ENCODE peak calls at places on chromosomes 6 and 20, in eight cellular contexts. C is stimulated activated naive B cell treated with anti-CD40 and anti-IgM and Interleukin-4, amounts not matched to agents 10 μg/mL and 1 μg/mL and 100 μg/mL, for 72 hours; B is Calu3; W is amygdala; Q is RPMI7951; A is frontal cortex; S is BJ; V is C1 segment of cervical spinal cord. X is an unnamed sample.

GRCh38 chr6:38831865-38832264 is 116.8 kb downstream of the DNAH8 start:
- DNase-seq in Q (no peak), C (no peak), A (no peak), B (no peak), W (no peak), S (no peak), V (no peak), X (no peak)

GRCh38 chr20:62168890-62169435 is 13.9 kb upstream of the MTG2 start:
- DNase-seq in V (no peak), B (no peak), S (no peak), C (no peak), Q (no peak), A (no peak), W (no peak), X (no peak)

GRCh38 chr6:147417954-147418353 is 90.5 kb upstream of the SAMD5 start:
- DNase-seq in B (no peak), A (no peak), Q (no peak), W (no peak), S (no peak), C (no peak), V (no peak), X (no peak)

GRCh38 chr6:42073287-42073686 is 23.0 kb downstream of the TAF8 start:
- DNase-seq in Q (no peak), C (no peak), W (no peak), S (no peak), B (no peak), A (no peak), V (no peak), X (no peak)

GRCh38 chr6:43628392-43629103 is 516 bp downstream of the GTPBP2 start:
- DNase-seq in C (peak; percentile 43), V (no peak), Q (peak; percentile 47), S (no peak), A (peak; percentile 29), W (no peak), B (peak; percentile 79), X (peak; percentile 37)

GRCh38 chr20:26315054-26315453 is 618.4 kb upstream of the ZNF337 start:
- DNase-seq in A (no peak), W (no peak), Q (no peak), B (no peak), S (no peak), C (no peak), V (no peak), X (no peak)

GRCh38 chr20:51384854-51385253 is 157.7 kb downstream of the NFATC2 start:
- DNase-seq in Q (no peak), A (no peak), W (no peak), C (no peak), V (no peak), S (no peak), B (no peak), X (no peak)

GRCh38 chr6:42316390-42316970 is 98.8 kb upstream of the MRPS10 start:
- DNase-seq in B (peak; percentile 75), S (no peak), W (no peak), Q (peak; percentile 87), V (no peak), C (no peak), A (no peak), X (peak; percentile 42)

GRCh38 chr6:141033101-141033500 is 1099.6 kb upstream of the GJE1 start:
- DNase-seq in Q (no peak), W (no peak), A (no peak), V (no peak), B (no peak), S (no peak), C (no peak), X (no peak)

GRCh38 chr6:15346315-15346714 is 100.4 kb downstream of the JARID2 start:
- DNase-seq in A (no peak), B (no peak), W (no peak), S (no peak), C (no peak), Q (peak; percentile 34), V (no peak), X (no peak)

GRCh38 chr6:136582702-136583471 is 32.7 kb upstream of the MAP7 start:
- DNase-seq in W (no peak), S (peak; percentile 83), V (no peak), A (peak; percentile 30), B (no peak), C (no peak), Q (peak; percentile 62), X (no peak)

GRCh38 chr6:50921968-50922367 is 103.3 kb downstream of the TFAP2B start:
- DNase-seq in A (no peak), Q (no peak), S (no peak), W (no peak), B (no peak), C (no peak), V (no peak), X (no peak)

GRCh38 chr20:43915209-43916072 is 789 bp downstream of the TOX2 start:
- DNase-seq in B (no peak), Q (peak; percentile 64), C (peak; percentile 11), A (peak; percentile 37), V (peak; percentile 40), W (no peak), S (no peak), X (no peak)

GRCh38 chr6:109979033-109979921 is 1.2 kb downstream of the GPR6 start:
- DNase-seq in A (no peak), B (no peak), V (no peak), C (no peak), S (no peak), W (no peak), Q (no peak), X (no peak)

GRCh38 chr6:135116566-135116965 is 61.9 kb upstream of the HBS1L start:
- DNase-seq in V (no peak), B (no peak), Q (no peak), A (no peak), W (no peak), S (no peak), C (no peak), X (no peak)

GRCh38 chr6:34236423-34237315 is at the start of gene HMGA1:
- DNase-seq in W (peak; percentile 63), Q (peak; percentile 89), B (peak; percentile 98), V (peak; percentile 80), S (no peak), C (peak; percentile 84), A (peak; percentile 96), X (peak; percentile 87)

GRCh38 chr6:109279628-109280027 is 102.6 kb downstream of the CD164 start:
- DNase-seq in S (no peak), A (no peak), Q (no peak), C (no peak), V (no peak), W (no peak), B (no peak), X (no peak)

GRCh38 chr6:159107451-159108260 is 61.5 kb upstream of the FNDC1 start:
- DNase-seq in A (no peak), V (no peak), B (no peak), Q (peak; percentile 7), S (no peak), C (no peak), W (no peak), X (no peak)

GRCh38 chr20:36866681-36867485 is 9.1 kb upstream of the TLDC2 start:
- DNase-seq in V (no peak), Q (peak; percentile 54), C (no peak), B (no peak), W (no peak), S (no peak), A (no peak), X (no peak)

GRCh38 chr6:34661379-34661778 is 35.2 kb downstream of the ILRUN start:
- DNase-seq in A (no peak), V (no peak), W (no peak), B (no peak), S (no peak), Q (no peak), C (no peak), X (no peak)

GRCh38 chr20:25865715-25866656 is 169.3 kb upstream of the ZNF337 start:
- DNase-seq in C (peak; percentile 59), W (peak; percentile 72), B (peak; percentile 47), Q (peak; percentile 80), V (peak; percentile 74), S (no peak), A (no peak), X (peak; percentile 73)

GRCh38 chr6:132259070-132259469 is 142.2 kb downstream of the MOXD1 start:
- DNase-seq in S (no peak), C (no peak), B (peak; percentile 19), Q (peak; percentile 31), V (no peak), A (no peak), W (no peak), X (no peak)

GRCh38 chr6:128158496-128158895 is 257.6 kb upstream of the THEMIS start:
- DNase-seq in V (no peak), S (no peak), C (no peak), B (no peak), W (no peak), A (no peak), Q (peak; percentile 24), X (no peak)

GRCh38 chr6:39301606-39302005 is 12.6 kb downstream of the KCNK17 start:
- DNase-seq in V (no peak), A (no peak), Q (peak; percentile 21), S (no peak), W (no peak), C (no peak), B (no peak), X (no peak)

X was measured in mucosa of gallbladder.